ENCODE peak calls at places on chromosomes 1 and 21, in four cellular contexts. H, F, X and P are unnamed samples.

GRCh38 chr1:25978404-25978803 is 19.5 kb downstream of the PAFAH2 start:
- DNase-seq in F (no peak), X (no peak), H (no peak), P (no peak)

GRCh38 chr1:182192215-182192614 is 130.7 kb upstream of the ZNF648 start:
- DNase-seq in X (no peak), F (no peak), H (no peak), P (no peak)

GRCh38 chr1:15882665-15883064 is 35.2 kb downstream of the SPEN start:
- DNase-seq in F (no peak), H (no peak), X (no peak), P (peak)

GRCh38 chr1:203148127-203148526 is 20.6 kb downstream of the ADORA1 start:
- DNase-seq in X (no peak), F (no peak), H (no peak), P (no peak)

GRCh38 chr21:32537569-32537881 is 47.8 kb downstream of the TCP10L start:
- DNase-seq in F (no peak), H (no peak), X (no peak), P (no peak)

GRCh38 chr1:58409826-58410225 is 136.7 kb downstream of the OMA1 start:
- DNase-seq in F (no peak), H (no peak), X (peak), P (no peak)

GRCh38 chr1:151992345-151993083 is 1.1 kb downstream of the S100A10 start:
- DNase-seq in F (peak), H (peak), X (peak), P (peak)

GRCh38 chr1:223556414-223557124 is 108.9 kb downstream of the CAPN8 start:
- DNase-seq in F (peak), H (peak), X (no peak), P (peak)

GRCh38 chr1:225549821-225550220 is 103.1 kb downstream of the ENAH start:
- DNase-seq in F (no peak), H (no peak), X (no peak), P (no peak)

GRCh38 chr1:77542784-77543183 is 139.7 kb downstream of the ZZZ3 start:
- DNase-seq in F (no peak), H (no peak), X (no peak), P (no peak)

GRCh38 chr1:17998889-17999288 is 108.7 kb upstream of the IGSF21 start:
- DNase-seq in H (no peak), X (peak), F (no peak), P (no peak)

GRCh38 chr1:92619466-92620189 is 132.9 kb upstream of the GFI1 start:
- DNase-seq in X (no peak), F (no peak), H (no peak), P (no peak)

GRCh38 chr1:223180803-223181321 is 37.8 kb upstream of the TLR5 start:
- DNase-seq in X (peak), H (no peak), F (no peak), P (no peak)

GRCh38 chr1:11320153-11320936 is 47.3 kb downstream of the UBIAD1 start:
- DNase-seq in H (peak), F (peak), X (no peak), P (peak)

GRCh38 chr1:207887542-207887941 is 23.4 kb downstream of the CD34 start:
- DNase-seq in X (no peak), H (no peak), F (no peak), P (no peak)